ENCODE peak calls at places on chromosomes 6 and 20, in four cellular contexts. One of them, this sample, is unnamed.

GRCh38 chr20:57881466-57882405 is 171.9 kb upstream of the PMEPA1 start:
- DNase-seq in HepG2: no peak
- DNase-seq in H1: no peak
- DNase-seq in K562: no peak
- DNase-seq in this sample: no peak

GRCh38 chr6:105882071-105882803 is 203.9 kb upstream of the PRDM1 start:
- DNase-seq in HepG2: no peak
- DNase-seq in H1: no peak
- DNase-seq in K562: no peak
- DNase-seq in this sample: no peak

GRCh38 chr6:37493047-37493995 is 6.4 kb downstream of the CCDC167 start:
- DNase-seq in HepG2: no peak
- DNase-seq in H1: no peak
- DNase-seq in K562: no peak
- DNase-seq in this sample: no peak

GRCh38 chr6:14280766-14281293 is 163.3 kb downstream of the CD83 start:
- DNase-seq in HepG2: no peak
- DNase-seq in H1: peak
- DNase-seq in K562: peak
- DNase-seq in this sample: no peak

GRCh38 chr6:138289739-138290138 is 71.4 kb upstream of the PBOV1 start:
- DNase-seq in HepG2: peak
- DNase-seq in H1: no peak
- DNase-seq in K562: no peak
- DNase-seq in this sample: no peak

GRCh38 chr6:14066782-14067406 is 50.7 kb upstream of the CD83 start:
- DNase-seq in HepG2: peak
- DNase-seq in H1: no peak
- DNase-seq in K562: peak
- DNase-seq in this sample: no peak

GRCh38 chr6:159679091-159680077 is 13.7 kb downstream of the SOD2 start:
- DNase-seq in HepG2: no peak
- DNase-seq in H1: no peak
- DNase-seq in K562: no peak
- DNase-seq in this sample: no peak

GRCh38 chr6:157273756-157274088 is 49.6 kb downstream of the TMEM242 start:
- DNase-seq in HepG2: peak
- DNase-seq in H1: no peak
- DNase-seq in K562: peak
- DNase-seq in this sample: no peak

GRCh38 chr6:169231790-169232506 is 21.7 kb downstream of the THBS2 start:
- DNase-seq in HepG2: no peak
- DNase-seq in H1: peak
- DNase-seq in K562: no peak
- DNase-seq in this sample: no peak

GRCh38 chr6:28343898-28344677 is 5.7 kb upstream of the ZKSCAN3 start:
- DNase-seq in HepG2: no peak
- DNase-seq in H1: no peak
- DNase-seq in K562: peak
- DNase-seq in this sample: no peak

GRCh38 chr6:37438912-37439311 is 5.9 kb downstream of the CMTR1 start:
- DNase-seq in HepG2: no peak
- DNase-seq in H1: no peak
- DNase-seq in K562: no peak
- DNase-seq in this sample: no peak

GRCh38 chr6:31871068-31871659 is 7.6 kb downstream of the SLC44A4 start:
- DNase-seq in HepG2: no peak
- DNase-seq in H1: no peak
- DNase-seq in K562: peak
- DNase-seq in this sample: no peak

GRCh38 chr6:91669154-91669903 is 1082.5 kb upstream of the MAP3K7 start:
- DNase-seq in HepG2: no peak
- DNase-seq in H1: no peak
- DNase-seq in K562: no peak
- DNase-seq in this sample: no peak

GRCh38 chr20:23856736-23857135 is 22.8 kb downstream of the CST5 start:
- DNase-seq in HepG2: no peak
- DNase-seq in H1: no peak
- DNase-seq in K562: no peak
- DNase-seq in this sample: no peak

GRCh38 chr6:24888967-24889366 is 46.8 kb downstream of the RIPOR2 start:
- DNase-seq in HepG2: no peak
- DNase-seq in H1: no peak
- DNase-seq in K562: no peak
- DNase-seq in this sample: no peak

GRCh38 chr6:84280030-84280429 is 52.6 kb upstream of the CEP162 start:
- DNase-seq in HepG2: no peak
- DNase-seq in H1: no peak
- DNase-seq in K562: no peak
- DNase-seq in this sample: no peak

GRCh38 chr6:134937426-134937825 is 12.5 kb downstream of the ALDH8A1 start:
- DNase-seq in HepG2: no peak
- DNase-seq in H1: no peak
- DNase-seq in K562: no peak
- DNase-seq in this sample: no peak

GRCh38 chr20:46004813-46005505 is 3.7 kb upstream of the MMP9 start:
- DNase-seq in HepG2: no peak
- DNase-seq in H1: no peak
- DNase-seq in K562: no peak
- DNase-seq in this sample: no peak

GRCh38 chr6:44704240-44705150 is 317.0 kb downstream of the CDC5L start:
- DNase-seq in HepG2: no peak
- DNase-seq in H1: no peak
- DNase-seq in K562: no peak
- DNase-seq in this sample: peak

GRCh38 chr6:142377112-142377848 is 75.5 kb downstream of the ADGRG6 start:
- DNase-seq in HepG2: peak
- DNase-seq in H1: peak
- DNase-seq in K562: no peak
- DNase-seq in this sample: no peak

GRCh38 chr20:64116541-64117423 is 9.4 kb upstream of the NPBWR2 start:
- DNase-seq in HepG2: no peak
- DNase-seq in H1: peak
- DNase-seq in K562: no peak
- DNase-seq in this sample: no peak

GRCh38 chr6:36985963-36986703 is at the start of gene MTCH1:
- DNase-seq in HepG2: peak
- DNase-seq in H1: peak
- DNase-seq in K562: peak
- DNase-seq in this sample: peak

GRCh38 chr6:166989427-166990034 is 9.7 kb upstream of the CEP43 start:
- DNase-seq in HepG2: peak
- DNase-seq in H1: no peak
- DNase-seq in K562: no peak
- DNase-seq in this sample: no peak

GRCh38 chr20:1321654-1321939 is 7.3 kb downstream of the SDCBP2 start:
- DNase-seq in HepG2: no peak
- DNase-seq in H1: no peak
- DNase-seq in K562: no peak
- DNase-seq in this sample: no peak

GRCh38 chr6:144653885-144654505 is 368.9 kb downstream of the UTRN start:
- DNase-seq in HepG2: peak
- DNase-seq in H1: no peak
- DNase-seq in K562: no peak
- DNase-seq in this sample: peak

GRCh38 chr6:56076033-56076432 is 171.3 kb downstream of the COL21A1 start:
- DNase-seq in HepG2: no peak
- DNase-seq in H1: no peak
- DNase-seq in K562: peak
- DNase-seq in this sample: no peak

GRCh38 chr6:108897371-108897770 is 49.1 kb downstream of the ARMC2 start:
- DNase-seq in HepG2: no peak
- DNase-seq in H1: no peak
- DNase-seq in K562: no peak
- DNase-seq in this sample: no peak

GRCh38 chr20:34986311-34987287 is 30.9 kb downstream of the MYH7B start:
- DNase-seq in HepG2: no peak
- DNase-seq in H1: no peak
- DNase-seq in K562: no peak
- DNase-seq in this sample: no peak

GRCh38 chr6:167405778-167406532 is 81.1 kb downstream of the TTLL2 start:
- DNase-seq in HepG2: no peak
- DNase-seq in H1: no peak
- DNase-seq in K562: no peak
- DNase-seq in this sample: no peak

GRCh38 chr20:58018590-58018989 is 209.9 kb downstream of the ANKRD60 start:
- DNase-seq in HepG2: no peak
- DNase-seq in H1: no peak
- DNase-seq in K562: no peak
- DNase-seq in this sample: no peak

GRCh38 chr6:87494761-87495422 is 22.1 kb downstream of the SLC35A1 start:
- DNase-seq in HepG2: no peak
- DNase-seq in H1: no peak
- DNase-seq in K562: no peak
- DNase-seq in this sample: no peak

GRCh38 chr20:63641792-63642517 is 11.3 kb downstream of the STMN3 start:
- DNase-seq in HepG2: peak
- DNase-seq in H1: peak
- DNase-seq in K562: peak
- DNase-seq in this sample: peak

GRCh38 chr6:106922626-106923025 is 51.9 kb downstream of the CD24 start:
- DNase-seq in HepG2: no peak
- DNase-seq in H1: no peak
- DNase-seq in K562: no peak
- DNase-seq in this sample: no peak

GRCh38 chr6:106924699-106925523 is 49.6 kb downstream of the CD24 start:
- DNase-seq in HepG2: peak
- DNase-seq in H1: no peak
- DNase-seq in K562: no peak
- DNase-seq in this sample: no peak

DNA sequence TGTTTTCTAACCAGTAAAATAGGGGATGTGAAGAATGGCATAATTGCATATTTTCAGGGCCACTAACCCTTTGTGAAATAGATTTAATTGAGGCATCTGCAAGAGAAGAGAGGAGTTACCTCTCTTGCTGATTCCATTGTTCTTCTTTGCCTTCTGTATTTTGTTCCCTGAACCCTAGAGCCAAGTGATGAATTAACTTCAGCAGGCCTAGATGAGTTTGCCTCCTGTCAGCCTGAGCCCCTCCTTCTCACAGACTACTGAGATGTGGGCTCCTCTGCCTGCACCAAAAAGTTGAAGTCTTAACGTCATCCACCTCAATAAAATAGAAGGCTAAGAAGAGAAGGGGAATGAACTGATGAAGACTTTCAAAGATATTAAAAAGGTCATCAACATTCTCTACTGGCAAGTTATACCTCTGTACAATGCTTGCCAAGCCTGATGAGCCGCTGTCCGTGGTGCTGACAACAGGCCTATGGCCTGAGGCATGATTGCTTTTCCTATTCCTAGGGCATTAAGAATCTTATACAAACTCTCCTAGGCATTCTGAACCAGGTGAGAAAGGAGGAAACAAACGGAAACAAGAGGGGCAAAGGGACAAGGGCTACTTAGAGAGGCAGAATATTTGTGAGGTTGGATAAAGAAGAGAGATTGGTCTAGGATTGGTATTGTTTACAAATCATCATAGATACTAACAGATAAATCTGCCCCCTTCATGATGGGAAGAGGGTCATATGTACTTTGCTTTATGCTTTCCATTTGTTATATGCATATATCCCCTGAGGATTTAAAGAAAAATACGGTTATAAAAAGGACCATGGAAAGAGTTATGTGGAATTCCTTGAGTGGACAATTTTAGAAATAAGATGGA is 46.8 kb downstream of the CD24 start:
- DNase-seq in HepG2: peak
- DNase-seq in H1: peak
- DNase-seq in K562: peak
- DNase-seq in this sample: no peak
- TF ChIP-seq SRF in HepG2: no peak
- TF ChIP-seq SRF in H1: no peak
- TF ChIP-seq SRF in K562: no peak
- TF ChIP-seq SRF in this sample: no peak

GRCh38 chr6:98124176-98124575 is 710.2 kb upstream of the POU3F2 start:
- DNase-seq in HepG2: no peak
- DNase-seq in H1: no peak
- DNase-seq in K562: no peak
- DNase-seq in this sample: no peak
- TF ChIP-seq SRF in HepG2: no peak
- TF ChIP-seq SRF in H1: no peak
- TF ChIP-seq SRF in K562: no peak
- TF ChIP-seq SRF in this sample: no peak

DNA sequence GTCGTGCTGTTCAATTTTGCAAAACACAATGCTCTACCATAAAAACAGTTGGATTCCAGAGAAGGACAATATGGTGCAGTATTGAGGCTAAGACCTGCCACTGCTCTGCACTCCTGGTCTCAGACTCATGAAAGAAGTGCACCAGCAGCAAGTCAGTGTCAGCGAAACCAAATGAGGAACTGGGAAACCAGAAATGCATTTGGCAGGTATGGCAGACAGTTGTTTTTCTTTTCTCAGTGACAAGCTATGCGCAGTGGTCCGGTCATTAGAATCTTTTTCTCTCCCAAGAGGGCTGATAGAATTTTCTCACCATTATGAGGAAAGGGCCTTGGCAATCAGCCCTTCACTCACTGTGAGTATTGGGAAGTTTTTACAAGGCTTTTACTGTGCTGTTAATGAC is 158.5 kb downstream of the DOK5 start:
- DNase-seq in HepG2: no peak
- DNase-seq in H1: no peak
- DNase-seq in K562: no peak
- DNase-seq in this sample: peak
- TF ChIP-seq SRF in HepG2: no peak
- TF ChIP-seq SRF in H1: no peak
- TF ChIP-seq SRF in K562: no peak
- TF ChIP-seq SRF in this sample: no peak

DNA sequence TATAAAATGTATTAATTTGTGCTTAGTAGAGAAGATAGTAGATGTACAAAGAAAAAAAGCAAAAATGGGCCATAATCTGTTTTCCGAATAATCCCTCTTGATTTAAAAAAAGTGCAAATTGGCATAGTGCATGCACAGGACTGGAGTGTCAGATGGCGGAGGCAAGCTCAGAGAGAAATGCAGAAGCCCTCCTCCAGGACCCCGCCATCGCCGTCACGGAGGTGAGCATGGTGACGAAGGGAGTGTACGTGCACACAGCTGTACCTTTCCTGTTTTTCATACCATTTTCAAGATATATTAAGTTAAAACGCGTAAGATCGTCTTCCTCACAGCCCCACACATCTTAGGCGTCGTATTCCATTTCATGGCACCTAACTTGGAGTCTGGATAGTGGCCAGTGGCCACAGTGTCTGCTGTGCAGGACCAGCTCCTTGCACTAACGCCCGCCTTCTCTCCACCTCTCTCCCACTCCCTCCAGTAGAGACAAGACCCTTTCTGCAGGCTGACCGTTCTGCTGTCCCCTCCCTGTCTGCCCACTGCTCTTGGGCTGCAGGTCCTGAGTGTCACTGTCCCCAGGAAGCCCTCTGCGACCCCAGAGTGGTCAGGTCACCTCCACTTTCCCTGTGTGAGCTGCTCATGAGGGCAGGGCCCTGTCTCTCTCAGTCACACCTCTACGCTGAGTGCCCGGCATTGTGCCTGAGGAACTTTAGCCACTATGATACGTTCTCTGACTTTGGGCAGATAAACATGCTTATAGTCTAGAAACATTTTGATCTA is 9.8 kb downstream of the DUSP22 start:
- DNase-seq in HepG2: no peak
- DNase-seq in H1: no peak
- DNase-seq in K562: no peak
- DNase-seq in this sample: no peak
- TF ChIP-seq SRF in HepG2: no peak
- TF ChIP-seq SRF in H1: no peak
- TF ChIP-seq SRF in K562: no peak
- TF ChIP-seq SRF in this sample: no peak

This sample was measured in GM12878.